ENCODE peak calls at places on chromosome 1, in seven cellular contexts. One of them, this sample, is unnamed.

GRCh38 chr1:212688338-212689047 is 11.1 kb downstream of the BATF3 start:
- DNase-seq in prostate gland: no peak
- DNase-seq in esophagus muscularis mucosa: no peak
- DNase-seq in GM23338: no peak
- DNase-seq in K562: no peak
- DNase-seq in tibial artery: no peak
- DNase-seq in mesenchymal stem cell: peak; percentile 80
- DNase-seq in this sample: no peak

GRCh38 chr1:55246896-55247295 is 31.7 kb upstream of the USP24 start:
- DNase-seq in prostate gland: no peak
- DNase-seq in esophagus muscularis mucosa: no peak
- DNase-seq in GM23338: no peak
- DNase-seq in K562: no peak
- DNase-seq in tibial artery: no peak
- DNase-seq in mesenchymal stem cell: no peak
- DNase-seq in this sample: no peak

GRCh38 chr1:155064109-155064812 is 721 bp downstream of the EFNA4 start:
- DNase-seq in prostate gland: no peak
- DNase-seq in esophagus muscularis mucosa: no peak
- DNase-seq in GM23338: peak; percentile 76
- DNase-seq in K562: no peak
- DNase-seq in tibial artery: no peak
- DNase-seq in mesenchymal stem cell: peak; percentile 49
- DNase-seq in this sample: no peak

GRCh38 chr1:117740461-117740860 is 134.6 kb downstream of the TENT5C start:
- DNase-seq in prostate gland: no peak
- DNase-seq in esophagus muscularis mucosa: no peak
- DNase-seq in GM23338: peak; percentile 10
- DNase-seq in K562: no peak
- DNase-seq in tibial artery: no peak
- DNase-seq in mesenchymal stem cell: no peak
- DNase-seq in this sample: no peak

GRCh38 chr1:173853074-173853473 is 14.7 kb downstream of the GAS5 start:
- DNase-seq in prostate gland: no peak
- DNase-seq in esophagus muscularis mucosa: no peak
- DNase-seq in GM23338: peak; percentile 81
- DNase-seq in K562: no peak
- DNase-seq in tibial artery: no peak
- DNase-seq in mesenchymal stem cell: peak; percentile 93
- DNase-seq in this sample: no peak

GRCh38 chr1:99348375-99349132 is 84.3 kb downstream of the PLPPR4 start:
- DNase-seq in prostate gland: no peak
- DNase-seq in esophagus muscularis mucosa: no peak
- DNase-seq in GM23338: no peak
- DNase-seq in K562: no peak
- DNase-seq in tibial artery: no peak
- DNase-seq in mesenchymal stem cell: peak; percentile 74
- DNase-seq in this sample: no peak

GRCh38 chr1:54125671-54126070 is 27.1 kb downstream of the CDCP2 start:
- DNase-seq in prostate gland: peak; percentile 34
- DNase-seq in esophagus muscularis mucosa: no peak
- DNase-seq in GM23338: no peak
- DNase-seq in K562: no peak
- DNase-seq in tibial artery: no peak
- DNase-seq in mesenchymal stem cell: peak; percentile 16
- DNase-seq in this sample: no peak

GRCh38 chr1:17764578-17764977 is 9.4 kb downstream of the ACTL8 start:
- DNase-seq in prostate gland: no peak
- DNase-seq in esophagus muscularis mucosa: no peak
- DNase-seq in GM23338: no peak
- DNase-seq in K562: no peak
- DNase-seq in tibial artery: no peak
- DNase-seq in mesenchymal stem cell: no peak
- DNase-seq in this sample: no peak

GRCh38 chr1:10663668-10664035 is 132.8 kb downstream of the CASZ1 start:
- DNase-seq in prostate gland: peak; percentile 45
- DNase-seq in esophagus muscularis mucosa: no peak
- DNase-seq in GM23338: peak; percentile 66
- DNase-seq in K562: no peak
- DNase-seq in tibial artery: peak; percentile 93
- DNase-seq in mesenchymal stem cell: peak; percentile 64
- DNase-seq in this sample: peak; percentile 90

GRCh38 chr1:225879521-225880209 is 2.5 kb downstream of the TMEM63A start:
- DNase-seq in prostate gland: peak; percentile 76
- DNase-seq in esophagus muscularis mucosa: no peak
- DNase-seq in GM23338: no peak
- DNase-seq in K562: no peak
- DNase-seq in tibial artery: no peak
- DNase-seq in mesenchymal stem cell: no peak
- DNase-seq in this sample: peak; percentile 43

GRCh38 chr1:203306089-203306969 is 1.0 kb downstream of the BTG2 start:
- DNase-seq in prostate gland: peak; percentile 98
- DNase-seq in esophagus muscularis mucosa: no peak
- DNase-seq in GM23338: no peak
- DNase-seq in K562: peak; percentile 90
- DNase-seq in tibial artery: peak; percentile 98
- DNase-seq in mesenchymal stem cell: peak; percentile 79
- DNase-seq in this sample: peak; percentile 92

GRCh38 chr1:221602866-221603265 is 139.0 kb downstream of the DUSP10 start:
- DNase-seq in prostate gland: no peak
- DNase-seq in esophagus muscularis mucosa: no peak
- DNase-seq in GM23338: no peak
- DNase-seq in K562: no peak
- DNase-seq in tibial artery: no peak
- DNase-seq in mesenchymal stem cell: no peak
- DNase-seq in this sample: no peak

GRCh38 chr1:19209439-19209989 is 552 bp downstream of the UBR4 start:
- DNase-seq in prostate gland: peak; percentile 14
- DNase-seq in esophagus muscularis mucosa: no peak
- DNase-seq in GM23338: peak; percentile 82
- DNase-seq in K562: no peak
- DNase-seq in tibial artery: peak; percentile 73
- DNase-seq in mesenchymal stem cell: peak; percentile 73
- DNase-seq in this sample: peak; percentile 78

GRCh38 chr1:155941845-155942507 is 538 bp downstream of the RXFP4 start:
- DNase-seq in prostate gland: no peak
- DNase-seq in esophagus muscularis mucosa: no peak
- DNase-seq in GM23338: no peak
- DNase-seq in K562: no peak
- DNase-seq in tibial artery: peak; percentile 62
- DNase-seq in mesenchymal stem cell: no peak
- DNase-seq in this sample: no peak

GRCh38 chr1:31203215-31203614 is 36.5 kb downstream of the NKAIN1 start:
- DNase-seq in prostate gland: no peak
- DNase-seq in esophagus muscularis mucosa: no peak
- DNase-seq in GM23338: no peak
- DNase-seq in K562: no peak
- DNase-seq in tibial artery: no peak
- DNase-seq in mesenchymal stem cell: no peak
- DNase-seq in this sample: no peak

GRCh38 chr1:40305451-40305850 is 11.6 kb downstream of the COL9A2 start:
- DNase-seq in prostate gland: no peak
- DNase-seq in esophagus muscularis mucosa: no peak
- DNase-seq in GM23338: peak; percentile 40
- DNase-seq in K562: no peak
- DNase-seq in tibial artery: no peak
- DNase-seq in mesenchymal stem cell: no peak
- DNase-seq in this sample: no peak

GRCh38 chr1:29638281-29638680 is 402.0 kb downstream of the PTPRU start:
- DNase-seq in prostate gland: no peak
- DNase-seq in esophagus muscularis mucosa: peak; percentile 81
- DNase-seq in GM23338: no peak
- DNase-seq in K562: no peak
- DNase-seq in tibial artery: peak; percentile 38
- DNase-seq in mesenchymal stem cell: no peak
- DNase-seq in this sample: no peak

GRCh38 chr1:188715566-188715965 is 1762.1 kb downstream of the BRINP3 start:
- DNase-seq in prostate gland: no peak
- DNase-seq in esophagus muscularis mucosa: no peak
- DNase-seq in GM23338: peak; percentile 54
- DNase-seq in K562: no peak
- DNase-seq in tibial artery: no peak
- DNase-seq in mesenchymal stem cell: no peak
- DNase-seq in this sample: no peak

GRCh38 chr1:209756608-209757445 is 974 bp downstream of the TRAF3IP3 start:
- DNase-seq in prostate gland: no peak
- DNase-seq in esophagus muscularis mucosa: no peak
- DNase-seq in GM23338: no peak
- DNase-seq in K562: no peak
- DNase-seq in tibial artery: no peak
- DNase-seq in mesenchymal stem cell: no peak
- DNase-seq in this sample: peak; percentile 68

GRCh38 chr1:41013024-41013423 is 8.5 kb downstream of the SLFNL1 start:
- DNase-seq in prostate gland: no peak
- DNase-seq in esophagus muscularis mucosa: no peak
- DNase-seq in GM23338: no peak
- DNase-seq in K562: no peak
- DNase-seq in tibial artery: no peak
- DNase-seq in mesenchymal stem cell: no peak
- DNase-seq in this sample: no peak

GRCh38 chr1:59219926-59220325 is 77.0 kb upstream of the FGGY start:
- DNase-seq in prostate gland: no peak
- DNase-seq in esophagus muscularis mucosa: no peak
- DNase-seq in GM23338: no peak
- DNase-seq in K562: no peak
- DNase-seq in tibial artery: no peak
- DNase-seq in mesenchymal stem cell: no peak
- DNase-seq in this sample: no peak

GRCh38 chr1:117825414-117825813 is 104.0 kb downstream of the GDAP2 start:
- DNase-seq in prostate gland: no peak
- DNase-seq in esophagus muscularis mucosa: no peak
- DNase-seq in GM23338: no peak
- DNase-seq in K562: no peak
- DNase-seq in tibial artery: peak; percentile 65
- DNase-seq in mesenchymal stem cell: no peak
- DNase-seq in this sample: no peak

GRCh38 chr1:212638419-212639151 is 30.0 kb downstream of the ATF3 start:
- DNase-seq in prostate gland: no peak
- DNase-seq in esophagus muscularis mucosa: no peak
- DNase-seq in GM23338: no peak
- DNase-seq in K562: no peak
- DNase-seq in tibial artery: no peak
- DNase-seq in mesenchymal stem cell: peak; percentile 67
- DNase-seq in this sample: no peak

GRCh38 chr1:220702733-220703704 is 12.9 kb downstream of the C1orf115 start:
- DNase-seq in prostate gland: no peak
- DNase-seq in esophagus muscularis mucosa: peak; percentile 62
- DNase-seq in GM23338: no peak
- DNase-seq in K562: peak; percentile 5
- DNase-seq in tibial artery: no peak
- DNase-seq in mesenchymal stem cell: no peak
- DNase-seq in this sample: no peak

GRCh38 chr1:89635825-89636815 is 3.2 kb downstream of the LRRC8C start:
- DNase-seq in prostate gland: no peak
- DNase-seq in esophagus muscularis mucosa: no peak
- DNase-seq in GM23338: no peak
- DNase-seq in K562: no peak
- DNase-seq in tibial artery: no peak
- DNase-seq in mesenchymal stem cell: peak; percentile 74
- DNase-seq in this sample: no peak

DNA sequence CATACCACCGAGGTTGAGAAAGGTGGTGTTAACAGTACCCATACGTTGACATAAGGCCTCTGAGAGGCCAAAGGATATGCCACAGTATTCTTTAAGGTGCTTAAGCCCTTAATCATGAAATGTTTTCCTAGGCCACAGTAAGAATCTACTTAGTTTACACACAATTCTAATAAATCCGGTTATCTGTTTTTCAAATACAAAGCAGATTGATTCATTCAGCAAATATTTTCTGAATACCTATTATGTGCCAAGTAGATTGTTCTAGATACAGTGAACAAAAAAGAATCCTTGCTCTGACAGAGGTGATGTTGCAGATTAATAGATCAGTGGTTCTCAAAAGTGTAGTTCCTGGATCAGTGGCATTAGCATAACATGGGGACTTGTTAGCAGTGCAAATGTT is 61.5 kb downstream of the NFIA start:
- DNase-seq in prostate gland: no peak
- DNase-seq in esophagus muscularis mucosa: no peak
- DNase-seq in GM23338: no peak
- DNase-seq in K562: no peak
- DNase-seq in tibial artery: no peak
- DNase-seq in mesenchymal stem cell: no peak
- DNase-seq in this sample: no peak
- H3K27ac ChIP-seq in prostate gland: peak overlapping the region; percentile 59
- H3K27ac ChIP-seq in esophagus muscularis mucosa: no peak overlapping the region
- H3K27ac ChIP-seq in GM23338: no peak overlapping the region
- H3K27ac ChIP-seq in K562: no peak overlapping the region
- H3K27ac ChIP-seq in tibial artery: peak overlapping the region; percentile 49
- H3K27ac ChIP-seq in mesenchymal stem cell: no peak overlapping the region
- H3K27ac ChIP-seq in this sample: peak overlapping the region; percentile 63

GRCh38 chr1:242787968-242788367 is 263.5 kb upstream of the PLD5 start:
- DNase-seq in prostate gland: no peak
- DNase-seq in esophagus muscularis mucosa: no peak
- DNase-seq in GM23338: no peak
- DNase-seq in K562: no peak
- DNase-seq in tibial artery: no peak
- DNase-seq in mesenchymal stem cell: no peak
- DNase-seq in this sample: no peak
- H3K4me1 ChIP-seq in prostate gland: no peaks in the 10 kb centered on the region
- H3K4me1 ChIP-seq in esophagus muscularis mucosa: no peaks in the 10 kb centered on the region
- H3K4me1 ChIP-seq in GM23338: no peaks in the 10 kb centered on the region
- H3K4me1 ChIP-seq in K562: no peaks in the 10 kb centered on the region
- H3K4me1 ChIP-seq in tibial artery: no peaks in the 10 kb centered on the region
- H3K4me1 ChIP-seq in mesenchymal stem cell: no peaks in the 10 kb centered on the region
- H3K4me1 ChIP-seq in this sample: no peaks in the 10 kb centered on the region

GRCh38 chr1:206035027-206035426 is 11.3 kb upstream of the CTSE start:
- DNase-seq in prostate gland: peak; percentile 22
- DNase-seq in esophagus muscularis mucosa: no peak
- DNase-seq in GM23338: no peak
- DNase-seq in K562: no peak
- DNase-seq in tibial artery: no peak
- DNase-seq in mesenchymal stem cell: no peak
- DNase-seq in this sample: no peak
- H3K4me3 ChIP-seq in prostate gland: no peak overlapping the region
- H3K4me3 ChIP-seq in esophagus muscularis mucosa: no peak overlapping the region
- H3K4me3 ChIP-seq in GM23338: no peak overlapping the region
- H3K4me3 ChIP-seq in K562: no peak overlapping the region
- H3K4me3 ChIP-seq in tibial artery: no peak overlapping the region
- H3K4me3 ChIP-seq in mesenchymal stem cell: no peak overlapping the region
- H3K4me3 ChIP-seq in this sample: no peak overlapping the region

GRCh38 chr1:163178628-163179027 is 24.1 kb downstream of the RGS5 start:
- DNase-seq in prostate gland: no peak
- DNase-seq in esophagus muscularis mucosa: no peak
- DNase-seq in GM23338: no peak
- DNase-seq in K562: no peak
- DNase-seq in tibial artery: no peak
- DNase-seq in mesenchymal stem cell: peak; percentile 55
- DNase-seq in this sample: no peak
- H3K27ac ChIP-seq in prostate gland: no peak overlapping the region
- H3K27ac ChIP-seq in esophagus muscularis mucosa: no peak overlapping the region
- H3K27ac ChIP-seq in GM23338: no peak overlapping the region
- H3K27ac ChIP-seq in K562: no peak overlapping the region
- H3K27ac ChIP-seq in tibial artery: peak overlapping the region; percentile 60
- H3K27ac ChIP-seq in mesenchymal stem cell: no peak overlapping the region
- H3K27ac ChIP-seq in this sample: peak overlapping the region; percentile 72

DNA sequence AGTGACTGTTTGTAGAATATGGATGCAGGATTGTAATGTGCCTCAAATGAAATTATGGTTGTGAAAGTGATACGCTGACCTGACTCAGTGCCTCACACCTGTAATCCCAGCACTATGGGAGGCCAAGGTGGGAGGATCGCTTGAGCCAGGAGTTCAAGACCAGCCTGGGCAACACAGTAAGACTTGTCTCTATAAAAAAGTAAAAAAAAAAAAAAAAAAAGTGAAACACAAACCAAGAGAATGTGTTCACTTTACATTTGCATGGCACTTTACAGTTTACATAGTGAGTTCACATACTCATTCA is 2.0 kb downstream of the CAPN2 start:
- DNase-seq in prostate gland: no peak
- DNase-seq in esophagus muscularis mucosa: no peak
- DNase-seq in GM23338: no peak
- DNase-seq in K562: no peak
- DNase-seq in tibial artery: no peak
- DNase-seq in mesenchymal stem cell: no peak
- DNase-seq in this sample: no peak
- H3K4me1 ChIP-seq in prostate gland: peaks cover 4% of the 10 kb centered on the region
- H3K4me1 ChIP-seq in esophagus muscularis mucosa: peaks cover 73% of the 10 kb centered on the region
- H3K4me1 ChIP-seq in GM23338: peaks cover 31% of the 10 kb centered on the region
- H3K4me1 ChIP-seq in K562: peaks cover 53% of the 10 kb centered on the region
- H3K4me1 ChIP-seq in tibial artery: peaks cover 33% of the 10 kb centered on the region
- H3K4me1 ChIP-seq in mesenchymal stem cell: peaks cover 32% of the 10 kb centered on the region
- H3K4me1 ChIP-seq in this sample: no peaks in the 10 kb centered on the region

This sample was measured in aorta.